ENCODE peak calls at places on chromosomes 5 and 9, in five cellular contexts. Q, D, W, Y and U are unnamed samples.

GRCh38 chr5:96324708-96325107 is 108.3 kb downstream of the PCSK1 start:
- DNase-seq in Q (no peak), D (no peak), W (no peak), Y (peak), U (peak)

GRCh38 chr5:120938604-120939003 is 474.5 kb downstream of the PRR16 start:
- DNase-seq in Q (no peak), D (no peak), W (no peak), Y (no peak), U (no peak)

GRCh38 chr9:124295097-124295794 is 37.5 kb downstream of the NEK6 start:
- DNase-seq in Q (no peak), D (no peak), W (no peak), Y (no peak), U (no peak)

GRCh38 chr5:79837707-79838620 is 148.3 kb downstream of the CMYA5 start:
- DNase-seq in Q (no peak), D (no peak), W (no peak), Y (no peak), U (no peak)

GRCh38 chr5:170269579-170269978 is 28.0 kb downstream of the LCP2 start:
- DNase-seq in Q (no peak), D (no peak), W (no peak), Y (no peak), U (no peak)

GRCh38 chr9:7094052-7094451 is 336.3 kb downstream of the KDM4C start:
- DNase-seq in Q (peak), D (no peak), W (no peak), Y (no peak), U (peak)

GRCh38 chr5:68648944-68649874 is 433.7 kb downstream of the PIK3R1 start:
- DNase-seq in Q (no peak), D (no peak), W (no peak), Y (no peak), U (no peak)

GRCh38 chr5:163535290-163535689 is 29.9 kb downstream of the MAT2B start:
- DNase-seq in Q (no peak), D (no peak), W (no peak), Y (no peak), U (no peak)

GRCh38 chr9:92545002-92545510 is 9.3 kb upstream of the ECM2 start:
- DNase-seq in Q (no peak), D (no peak), W (no peak), Y (no peak), U (no peak)

GRCh38 chr9:106403081-106403480 is 459.9 kb upstream of the ZNF462 start:
- DNase-seq in Q (no peak), D (no peak), W (no peak), Y (no peak), U (peak)

GRCh38 chr5:76500633-76501393 is 97.7 kb downstream of the IQGAP2 start:
- DNase-seq in Q (no peak), D (no peak), W (no peak), Y (no peak), U (no peak)

GRCh38 chr5:156779436-156779835 is 70.7 kb upstream of the PPP1R2B start:
- DNase-seq in Q (no peak), D (no peak), W (no peak), Y (no peak), U (no peak)

GRCh38 chr5:127216906-127217675 is 73.5 kb upstream of the MEGF10 start:
- DNase-seq in Q (peak), D (no peak), W (no peak), Y (no peak), U (no peak)

GRCh38 chr5:4653475-4653874 is 486.7 kb upstream of the ADAMTS16 start:
- DNase-seq in Q (no peak), D (no peak), W (no peak), Y (no peak), U (no peak)

GRCh38 chr5:32810812-32811211 is 99.7 kb downstream of the NPR3 start:
- DNase-seq in Q (no peak), D (no peak), W (no peak), Y (no peak), U (no peak)

GRCh38 chr5:96026334-96027065 is 64.8 kb upstream of the ELL2 start:
- DNase-seq in Q (no peak), D (no peak), W (no peak), Y (peak), U (no peak)

GRCh38 chr9:18208166-18209059 is 265.5 kb upstream of the ADAMTSL1 start:
- DNase-seq in Q (peak), D (peak), W (no peak), Y (no peak), U (peak)

GRCh38 chr9:121901616-121902015 is 191.5 kb downstream of the TTLL11 start:
- DNase-seq in Q (no peak), D (no peak), W (no peak), Y (no peak), U (no peak)

GRCh38 chr5:80408976-80409926 is 1.4 kb downstream of the ZFYVE16 start:
- DNase-seq in Q (no peak), D (no peak), W (no peak), Y (no peak), U (no peak)

GRCh38 chr5:135034963-135035677 is 1.1 kb upstream of the PITX1 start:
- DNase-seq in Q (no peak), D (no peak), W (no peak), Y (no peak), U (no peak)

GRCh38 chr5:137147346-137147745 is 351.8 kb downstream of the SPOCK1 start:
- DNase-seq in Q (no peak), D (no peak), W (no peak), Y (no peak), U (no peak)

GRCh38 chr9:16335788-16336580 is 534.5 kb downstream of the BNC2 start:
- DNase-seq in Q (no peak), D (no peak), W (no peak), Y (peak), U (no peak)

GRCh38 chr5:136642976-136643375 is 277.6 kb upstream of the TRPC7 start:
- DNase-seq in Q (no peak), D (no peak), W (no peak), Y (no peak), U (no peak)

GRCh38 chr5:128213833-128214232 is 130.3 kb downstream of the SLC12A2 start:
- DNase-seq in Q (no peak), D (no peak), W (no peak), Y (no peak), U (no peak)

GRCh38 chr5:137710086-137710485 is 25.8 kb downstream of the KLHL3 start:
- DNase-seq in Q (no peak), D (no peak), W (no peak), Y (no peak), U (no peak)

DNA sequence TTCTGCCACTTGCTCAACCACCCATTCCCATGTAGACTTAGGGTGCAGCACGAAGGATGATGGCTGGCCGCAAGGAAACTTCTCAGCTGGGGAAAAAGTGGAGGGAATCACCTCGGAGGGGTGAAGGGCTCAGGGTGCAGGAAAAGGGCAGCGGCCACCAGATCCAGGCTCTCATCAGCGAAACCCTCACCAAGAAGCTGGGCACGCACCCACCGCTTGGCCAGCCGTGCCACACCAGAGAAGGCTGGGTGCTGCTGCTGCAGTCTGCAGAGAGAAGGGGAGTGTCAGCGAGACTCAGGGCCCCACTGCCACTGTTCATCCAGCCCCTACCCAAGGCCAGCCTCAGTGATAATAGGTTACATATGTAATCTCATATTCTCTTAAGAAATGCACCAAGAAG is 8.6 kb downstream of the NOL6 start:
- DNase-seq in Q (no peak), D (no peak), W (no peak), Y (no peak), U (no peak)
- TF ChIP-seq ATF3 in Q (no peak), D (no peak), W (no peak), Y (no peak), U (no peak)

DNA sequence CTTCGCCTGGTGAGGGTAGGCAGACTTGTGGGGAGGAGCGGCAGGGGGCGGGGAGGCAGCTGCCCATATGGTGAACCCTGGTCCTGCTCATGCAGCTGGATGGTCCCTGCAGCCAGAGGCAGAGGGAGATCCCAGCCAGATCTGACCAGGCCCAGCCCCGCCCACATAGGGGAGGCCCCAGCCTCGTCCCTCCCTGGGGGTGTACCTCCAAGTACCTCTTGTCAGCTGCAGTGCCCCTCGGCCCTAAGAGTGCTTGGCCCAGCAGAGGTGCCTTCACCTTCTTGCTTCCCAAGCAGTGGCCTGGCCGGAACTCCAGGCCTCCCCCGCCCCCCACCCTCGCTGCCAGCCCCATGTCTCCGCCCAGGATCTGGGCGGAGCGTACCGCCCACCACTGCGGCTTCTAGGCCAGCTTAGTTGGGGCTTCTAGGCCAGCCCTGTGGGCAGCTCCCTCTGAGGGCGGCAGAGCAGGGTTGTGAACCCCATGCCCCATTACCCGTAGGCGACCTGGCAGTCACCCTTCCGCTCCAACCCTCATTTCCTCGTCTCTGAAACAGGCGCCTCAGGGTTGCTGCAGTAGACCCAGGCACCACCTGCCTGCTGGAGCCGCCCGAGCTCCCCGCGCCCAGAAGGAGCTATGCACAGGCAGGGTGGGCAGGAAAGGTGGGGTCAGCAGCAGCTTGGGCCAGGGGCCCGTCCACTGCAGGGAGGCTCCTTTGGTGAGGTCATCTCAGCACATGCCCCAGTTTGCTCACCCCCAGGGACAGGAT is at the start of gene SARDH:
- DNase-seq in Q (peak), D (peak), W (no peak), Y (no peak), U (peak)
- TF ChIP-seq ATF3 in Q (no peak), D (no peak), W (no peak), Y (no peak), U (peak)

DNA sequence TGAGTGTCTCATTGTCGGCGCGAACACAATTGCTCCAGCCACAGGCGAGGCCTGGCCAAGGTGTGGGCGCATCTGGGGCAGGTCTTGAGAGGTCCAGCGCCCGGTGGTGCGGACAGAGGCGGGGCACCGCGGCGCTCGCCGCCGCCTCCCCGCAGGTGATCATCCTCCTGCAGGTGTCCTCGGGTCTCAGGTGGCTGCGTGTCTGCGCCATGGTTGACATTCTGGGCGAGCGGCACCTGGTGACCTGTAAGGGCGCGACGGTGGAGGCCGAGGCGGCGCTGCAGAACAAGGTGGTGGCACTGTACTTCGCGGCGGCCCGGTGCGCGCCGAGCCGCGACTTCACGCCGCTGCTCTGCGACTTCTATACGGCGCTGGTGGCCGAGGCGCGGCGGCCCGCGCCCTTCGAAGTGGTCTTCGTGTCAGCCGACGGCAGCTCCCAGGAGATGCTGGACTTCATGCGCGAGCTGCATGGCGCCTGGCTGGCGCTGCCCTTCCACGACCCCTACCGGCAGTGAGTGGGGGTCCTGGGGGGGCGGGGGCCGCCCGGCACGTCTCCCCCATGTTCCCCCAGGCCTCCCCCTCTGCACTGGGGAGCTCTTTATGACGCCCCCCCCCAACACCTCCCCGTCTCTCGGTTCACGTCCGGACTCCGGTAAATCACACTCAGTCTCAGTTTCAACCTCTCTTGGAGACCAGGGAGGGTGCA is 401 bp downstream of the NXNL2 start:
- DNase-seq in Q (peak), D (no peak), W (no peak), Y (no peak), U (no peak)
- TF ChIP-seq ATF3 in Q (peak), D (no peak), W (no peak), Y (no peak), U (no peak)

GRCh38 chr5:141603912-141604311 is 14.9 kb downstream of the DIAPH1 start:
- DNase-seq in Q (peak), D (no peak), W (no peak), Y (no peak), U (no peak)

GRCh38 chr5:141597814-141598213 is 21.0 kb downstream of the DIAPH1 start:
- DNase-seq in Q (no peak), D (no peak), W (no peak), Y (no peak), U (no peak)

GRCh38 chr5:141597394-141597793 is 21.4 kb downstream of the DIAPH1 start:
- DNase-seq in Q (no peak), D (no peak), W (no peak), Y (no peak), U (no peak)

GRCh38 chr5:141596867-141597266 is 21.9 kb downstream of the DIAPH1 start:
- DNase-seq in Q (no peak), D (no peak), W (no peak), Y (no peak), U (no peak)

GRCh38 chr5:141598389-141599360 is 20.1 kb downstream of the DIAPH1 start:
- DNase-seq in Q (no peak), D (no peak), W (no peak), Y (no peak), U (no peak)
- TF ChIP-seq ATF3 in Q (no peak), D (no peak), W (no peak), Y (no peak), U (no peak)

GRCh38 chr5:73319036-73319435 is 129.5 kb downstream of the FOXD1 start:
- DNase-seq in Q (no peak), D (no peak), W (no peak), Y (no peak), U (no peak)

GRCh38 chr5:73322453-73323076 is 126.0 kb downstream of the FOXD1 start:
- DNase-seq in Q (no peak), D (no peak), W (no peak), Y (no peak), U (no peak)

GRCh38 chr5:73323466-73323865 is 125.1 kb downstream of the FOXD1 start:
- DNase-seq in Q (no peak), D (no peak), W (no peak), Y (no peak), U (no peak)

GRCh38 chr5:73318308-73318719 is 130.3 kb downstream of the FOXD1 start:
- DNase-seq in Q (no peak), D (no peak), W (no peak), Y (no peak), U (no peak)

GRCh38 chr5:73321757-73322452 is 126.7 kb downstream of the FOXD1 start:
- DNase-seq in Q (no peak), D (no peak), W (no peak), Y (peak), U (no peak)
- TF ChIP-seq ATF3 in Q (no peak), D (no peak), W (no peak), Y (no peak), U (no peak)

GRCh38 chr9:5670079-5670478 is 41.2 kb downstream of the RIC1 start:
- DNase-seq in Q (no peak), D (no peak), W (no peak), Y (no peak), U (no peak)

GRCh38 chr9:5667391-5667790 is 38.5 kb downstream of the RIC1 start:
- DNase-seq in Q (no peak), D (no peak), W (no peak), Y (no peak), U (no peak)

DNA sequence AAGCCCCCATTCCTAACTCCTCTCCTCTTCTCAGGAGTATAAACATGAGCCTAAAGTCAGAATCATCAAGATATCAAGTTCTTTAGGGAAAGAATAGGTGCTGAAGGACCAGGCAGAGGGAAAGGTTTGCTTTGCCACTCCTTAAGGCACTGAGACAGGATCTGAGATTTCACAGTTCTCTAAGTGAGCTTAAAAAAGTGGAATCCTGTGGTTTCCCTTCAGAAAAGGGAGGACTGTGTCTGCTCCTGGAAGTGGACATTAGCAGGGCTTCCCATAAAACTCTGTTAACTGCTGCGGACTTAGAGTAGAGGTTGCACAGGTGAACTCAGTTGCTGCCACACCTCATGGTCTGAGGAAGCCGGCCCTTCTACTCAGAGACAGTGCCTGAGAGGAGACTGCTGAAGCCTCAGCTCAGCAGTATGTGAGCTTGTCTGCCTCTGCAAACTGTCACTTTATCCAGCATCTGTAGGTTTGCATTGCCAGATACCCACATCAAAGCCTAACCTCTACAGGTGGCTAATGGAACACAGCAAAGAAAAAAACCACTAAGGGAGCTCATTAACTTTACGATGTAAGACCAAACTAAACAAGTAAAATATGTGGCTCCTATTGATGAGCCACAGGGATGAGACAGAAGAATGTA is 42.9 kb downstream of the RIC1 start:
- DNase-seq in Q (no peak), D (no peak), W (peak), Y (peak), U (no peak)
- TF ChIP-seq ATF3 in Q (no peak), D (no peak), W (no peak), Y (no peak), U (no peak)

DNA sequence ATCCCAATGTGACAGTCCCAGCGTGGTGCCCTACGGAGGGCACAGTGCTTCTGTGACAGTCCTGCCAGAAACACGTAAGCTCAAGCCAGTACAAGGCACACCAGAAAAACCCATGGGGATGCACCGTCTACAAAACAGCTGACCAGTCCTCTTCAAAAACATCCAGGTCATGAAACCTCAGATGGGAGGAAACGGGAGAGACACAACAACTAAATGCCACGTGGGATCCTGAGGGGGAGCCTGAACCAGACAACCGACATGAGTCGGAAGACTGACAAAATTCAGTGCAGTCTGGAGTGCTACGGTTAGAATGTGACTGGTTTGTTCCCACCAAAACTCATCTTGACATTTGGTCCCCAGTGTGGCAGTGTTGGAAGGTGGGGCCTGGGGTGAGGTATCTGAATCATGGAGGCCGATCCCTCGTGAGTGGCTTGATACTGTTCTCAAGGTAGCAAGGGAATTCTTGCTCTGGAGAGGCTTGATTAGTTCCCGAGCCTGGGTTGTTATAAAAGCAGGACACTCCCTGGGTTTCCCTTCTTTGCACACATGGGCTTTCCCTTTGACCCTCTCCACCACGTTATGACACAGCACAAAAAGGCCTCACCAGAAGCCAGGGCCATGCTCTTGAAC is 55.4 kb downstream of the ADAMTS2 start:
- DNase-seq in Q (no peak), D (no peak), W (no peak), Y (no peak), U (no peak)
- TF ChIP-seq ATF3 in Q (no peak), D (no peak), W (no peak), Y (no peak), U (no peak)

GRCh38 chr9:79660615-79661014 is 88.8 kb downstream of the TLE4 start:
- DNase-seq in Q (no peak), D (no peak), W (no peak), Y (no peak), U (no peak)

GRCh38 chr9:79656127-79656526 is 84.4 kb downstream of the TLE4 start:
- DNase-seq in Q (no peak), D (no peak), W (no peak), Y (no peak), U (no peak)

GRCh38 chr9:79661279-79661678 is 89.5 kb downstream of the TLE4 start:
- DNase-seq in Q (no peak), D (no peak), W (no peak), Y (no peak), U (no peak)

GRCh38 chr9:79657891-79658290 is 86.1 kb downstream of the TLE4 start:
- DNase-seq in Q (no peak), D (no peak), W (no peak), Y (no peak), U (no peak)

DNA sequence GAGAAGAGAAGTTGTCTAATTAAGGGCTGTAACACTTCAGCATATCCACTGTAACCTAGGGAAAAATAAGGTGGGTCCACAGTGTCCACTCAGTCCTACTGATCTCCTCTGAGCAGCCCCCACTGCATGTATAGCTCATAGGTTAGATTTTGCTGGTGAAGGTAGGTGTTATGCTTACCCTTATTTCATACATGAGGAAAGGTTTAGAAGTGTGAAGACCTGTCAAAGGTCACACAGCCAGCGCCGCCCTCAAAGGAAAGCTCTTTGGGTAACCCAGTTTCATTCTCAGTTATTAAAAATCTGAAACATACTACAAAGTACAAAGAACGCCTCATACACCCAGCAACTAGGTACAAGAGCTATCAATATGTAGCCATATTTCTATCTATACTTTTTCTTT is 87.2 kb downstream of the TLE4 start:
- DNase-seq in Q (no peak), D (no peak), W (no peak), Y (no peak), U (no peak)
- TF ChIP-seq ATF3 in Q (no peak), D (no peak), W (no peak), Y (no peak), U (no peak)

GRCh38 chr9:137665697-137666504 is 47.1 kb downstream of the EHMT1 start:
- DNase-seq in Q (peak), D (no peak), W (no peak), Y (no peak), U (no peak)
- TF ChIP-seq ATF3 in Q (no peak), D (no peak), W (no peak), Y (no peak), U (no peak)